ENCODE peak calls at places on chromosomes 4 and X, in seven cellular contexts. P is HCT116, S is GM12878, Q is HepG2, J is H1, W is K562, I is PC-3. H is an unnamed sample. For H3K4me1, the result is how much of the 10 kb centered on the place peaks cover.

GRCh38 chr4:11496313-11496956 is 67.7 kb upstream of the HS3ST1 start:
- DNase-seq in Q (no peak), P (no peak), I (peak), S (no peak), J (no peak), W (no peak), H (peak)

GRCh38 chrX:73289039-73289438 is 74.4 kb upstream of the NAP1L2 start:
- DNase-seq in W (no peak), I (no peak), S (no peak), Q (no peak), J (peak), P (no peak), H (no peak)

GRCh38 chr4:123937612-123938011 is 541.0 kb downstream of the SPRY1 start:
- DNase-seq in Q (no peak), J (no peak), W (no peak), S (no peak), P (no peak), I (no peak), H (no peak)

GRCh38 chr4:159434496-159435241 is 331.8 kb downstream of the RAPGEF2 start:
- DNase-seq in J (no peak), S (no peak), P (no peak), Q (no peak), I (peak), W (no peak), H (peak)

GRCh38 chrX:103941201-103941975 is 21.0 kb upstream of the TMSB15B start:
- DNase-seq in S (no peak), P (no peak), I (peak), W (peak), J (no peak), Q (no peak), H (peak)

GRCh38 chrX:152600853-152601635 is 36.7 kb upstream of the GABRQ start:
- DNase-seq in P (no peak), W (peak), Q (no peak), J (no peak), I (no peak), S (no peak), H (no peak)

GRCh38 chr4:127162741-127163140 is 470.0 kb upstream of the INTU start:
- DNase-seq in S (no peak), I (no peak), Q (no peak), J (no peak), P (no peak), W (no peak), H (peak)

GRCh38 chr4:948936-949300 is 16.7 kb downstream of the TMEM175 start:
- DNase-seq in W (no peak), S (no peak), J (no peak), I (no peak), Q (no peak), P (no peak), H (no peak)

GRCh38 chr4:48093949-48094550 is 40.0 kb downstream of the TXK start:
- DNase-seq in Q (no peak), W (no peak), P (no peak), I (peak), J (peak), S (no peak), H (peak)

DNA sequence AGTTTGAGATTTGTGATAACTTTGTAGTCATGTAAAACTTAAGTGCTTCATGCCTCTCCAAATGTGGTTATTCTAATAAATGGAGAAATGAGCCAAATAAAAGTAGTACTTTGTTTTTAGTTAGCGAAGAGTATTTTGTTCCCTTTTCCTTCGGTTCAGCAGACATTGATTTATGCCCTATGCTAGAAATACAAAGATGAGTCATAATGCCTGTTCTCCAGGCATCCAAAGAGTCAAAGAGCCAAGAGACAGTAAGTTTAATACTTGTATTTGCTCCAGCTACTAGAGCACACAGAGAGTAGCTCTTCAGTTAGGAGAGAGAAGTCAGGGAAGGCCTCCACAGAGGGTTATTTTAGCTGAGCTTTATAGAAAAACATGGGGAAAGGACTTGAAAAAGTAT is 38.8 kb downstream of the PLAC8 start:
- DNase-seq in I (peak), S (no peak), J (no peak), W (no peak), P (no peak), Q (no peak), H (no peak)
- H3K4me2 ChIP-seq in I (no peak), S (no peak), J (no peak), W (no peak), P (peak), Q (no peak), H (no peak)

GRCh38 chr4:7843831-7844230 is 95.8 kb downstream of the AFAP1 start:
- DNase-seq in P (no peak), Q (no peak), S (no peak), J (no peak), I (peak), W (no peak), H (no peak)
- H3K4me1 ChIP-seq in P (under half), Q (under half), S (under half), J (under half), I (under half), W (under half), H (under half)

GRCh38 chr4:84502333-84502954 is 3.4 kb upstream of the NKX6-1 start:
- DNase-seq in P (no peak), J (no peak), Q (no peak), I (no peak), S (no peak), W (no peak), H (no peak)
- TF ChIP-seq EZH2 in P (no peak), J (peak), Q (no peak), I (no peak), S (no peak), W (peak), H (no peak)

GRCh38 chrX:135421537-135421931 is 210 bp upstream of the SMIM10L2A start:
- DNase-seq in P (peak), Q (no peak), S (peak), W (peak), J (peak), I (peak), H (peak)
- H3K4me2 ChIP-seq in P (peak), Q (no peak), S (peak), W (peak), J (peak), I (peak), H (peak)

GRCh38 chrX:50111762-50112161 is 89.0 kb downstream of the AKAP4 start:
- DNase-seq in I (no peak), J (no peak), Q (no peak), W (no peak), S (no peak), P (no peak), H (peak)
- H3K4me1 ChIP-seq in I (under half), J (under half), Q (half or more), W (under half), S (under half), P (under half), H (under half)

H was measured in mammary epithelial cell.